ENCODE peak calls at places on chromosomes 16 and 17, in six cellular contexts. B, C, T, R, U and O are unnamed samples. For H3K4me1, the result is how much of the 10 kb centered on the place peaks cover.

GRCh38 chr16:22329199-22329695 is 32.0 kb downstream of the POLR3E start:
- DNase-seq in B (no peak), C (no peak), T (no peak), R (no peak), U (no peak), O (no peak)

GRCh38 chr17:49871211-49871610 is 23.3 kb upstream of the TAC4 start:
- DNase-seq in B (no peak), C (no peak), T (no peak), R (no peak), U (no peak), O (no peak)

GRCh38 chr16:4358831-4359561 is 7.9 kb upstream of the PAM16 start:
- DNase-seq in B (peak), C (no peak), T (no peak), R (peak), U (peak), O (peak)

GRCh38 chr16:56910654-56911539 is 21.0 kb upstream of the HERPUD1 start:
- DNase-seq in B (peak), C (no peak), T (peak), R (no peak), U (peak), O (no peak)

GRCh38 chr17:46818319-46818928 is at the start of gene WNT3:
- DNase-seq in B (no peak), C (no peak), T (no peak), R (no peak), U (no peak), O (no peak)

GRCh38 chr16:47142469-47143328 is 1.0 kb downstream of the NETO2 start:
- DNase-seq in B (peak), C (no peak), T (no peak), R (peak), U (peak), O (no peak)

GRCh38 chr17:49994085-49995054 is 654 bp downstream of the DLX3 start:
- DNase-seq in B (no peak), C (no peak), T (no peak), R (no peak), U (peak), O (no peak)

GRCh38 chr17:43880420-43880991 is 26.8 kb downstream of the MPP2 start:
- DNase-seq in B (no peak), C (no peak), T (no peak), R (peak), U (peak), O (no peak)

GRCh38 chr17:80145076-80146075 is 1.6 kb downstream of the EIF4A3 start:
- DNase-seq in B (no peak), C (no peak), T (no peak), R (no peak), U (peak), O (no peak)

GRCh38 chr17:1957037-1957436 is 68.1 kb downstream of the RTN4RL1 start:
- DNase-seq in B (no peak), C (no peak), T (no peak), R (peak), U (peak), O (no peak)

GRCh38 chr17:73533127-73533526 is 111.1 kb downstream of the SDK2 start:
- DNase-seq in B (peak), C (no peak), T (no peak), R (peak), U (no peak), O (no peak)

GRCh38 chr16:21076186-21076883 is 74.3 kb downstream of the DNAH3 start:
- DNase-seq in B (no peak), C (no peak), T (no peak), R (no peak), U (no peak), O (no peak)

GRCh38 chr17:61376931-61377838 is 22.5 kb upstream of the TBX2 start:
- DNase-seq in B (peak), C (no peak), T (peak), R (no peak), U (no peak), O (no peak)

GRCh38 chr17:48429638-48430586 is at the start of gene SKAP1:
- DNase-seq in B (no peak), C (no peak), T (no peak), R (peak), U (peak), O (no peak)

GRCh38 chr16:637081-638018 is 1.2 kb upstream of the METTL26 start:
- DNase-seq in B (peak), C (no peak), T (peak), R (peak), U (peak), O (peak)

GRCh38 chr16:19963306-19963705 is 78.7 kb upstream of the GPRC5B start:
- DNase-seq in B (peak), C (no peak), T (no peak), R (no peak), U (no peak), O (peak)

GRCh38 chr17:52158450-52159042 is at the start of gene CA10:
- DNase-seq in B (no peak), C (no peak), T (no peak), R (no peak), U (no peak), O (no peak)

GRCh38 chr16:85173981-85174751 is 61.9 kb upstream of the CIBAR2 start:
- DNase-seq in B (no peak), C (no peak), T (no peak), R (peak), U (peak), O (no peak)

DNA sequence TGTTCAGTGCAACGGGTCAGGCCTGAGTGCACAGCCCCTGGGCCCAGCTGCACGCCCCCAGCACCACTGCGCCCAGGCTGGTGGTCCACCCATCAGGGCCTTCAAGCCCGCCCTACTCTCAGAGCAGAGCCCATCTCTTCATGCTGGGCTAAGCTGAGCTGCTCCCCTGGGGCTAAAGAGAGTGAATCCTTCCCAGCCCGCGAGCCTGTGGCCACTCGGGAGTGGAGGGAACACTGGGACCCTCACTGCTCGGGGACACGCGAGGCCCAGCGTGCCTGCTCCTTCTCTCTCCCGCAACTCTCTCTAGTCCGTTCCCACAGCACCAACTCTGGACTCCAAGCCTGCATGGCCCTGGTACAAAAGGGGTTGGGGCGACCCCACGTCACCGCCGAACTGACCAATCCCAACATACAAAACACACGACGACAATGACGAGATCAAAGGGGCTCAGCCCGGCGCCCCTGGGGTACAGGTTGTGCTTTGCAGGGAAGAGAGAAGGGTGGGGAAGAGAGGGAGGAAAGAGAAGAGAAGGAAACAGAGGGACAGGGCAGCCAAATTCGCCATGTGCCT is 4.1 kb upstream of the SIRT7 start:
- DNase-seq in B (no peak), C (no peak), T (no peak), R (no peak), U (no peak), O (no peak)
- H3K4me1 ChIP-seq in B (under half), C (under half), T (half or more), R (under half), U (under half), O (half or more)

DNA sequence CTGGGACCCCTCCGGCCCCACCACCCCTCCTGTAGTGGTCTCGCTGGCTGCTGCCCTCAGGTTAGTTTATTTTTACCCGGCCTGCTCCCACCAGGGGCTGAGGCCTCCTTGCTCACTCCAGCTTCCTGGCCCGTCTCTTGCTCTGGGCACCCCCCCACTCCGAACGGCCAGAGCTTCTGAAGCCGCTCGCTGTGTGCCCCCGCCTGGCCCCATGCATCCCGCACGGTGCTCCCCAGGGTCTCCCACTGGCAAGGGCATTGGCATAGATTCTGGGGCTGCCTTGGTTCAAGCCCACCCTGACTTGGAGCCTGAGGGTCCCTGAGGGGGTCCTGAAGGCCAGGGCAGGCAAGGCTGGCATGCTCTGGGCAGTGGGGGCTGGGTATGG is 186.4 kb downstream of the SEC14L1 start:
- DNase-seq in B (no peak), C (no peak), T (no peak), R (no peak), U (no peak), O (peak)
- H3K4me1 ChIP-seq in B (under half), C (under half), T (under half), R (under half), U (under half), O (half or more)

DNA sequence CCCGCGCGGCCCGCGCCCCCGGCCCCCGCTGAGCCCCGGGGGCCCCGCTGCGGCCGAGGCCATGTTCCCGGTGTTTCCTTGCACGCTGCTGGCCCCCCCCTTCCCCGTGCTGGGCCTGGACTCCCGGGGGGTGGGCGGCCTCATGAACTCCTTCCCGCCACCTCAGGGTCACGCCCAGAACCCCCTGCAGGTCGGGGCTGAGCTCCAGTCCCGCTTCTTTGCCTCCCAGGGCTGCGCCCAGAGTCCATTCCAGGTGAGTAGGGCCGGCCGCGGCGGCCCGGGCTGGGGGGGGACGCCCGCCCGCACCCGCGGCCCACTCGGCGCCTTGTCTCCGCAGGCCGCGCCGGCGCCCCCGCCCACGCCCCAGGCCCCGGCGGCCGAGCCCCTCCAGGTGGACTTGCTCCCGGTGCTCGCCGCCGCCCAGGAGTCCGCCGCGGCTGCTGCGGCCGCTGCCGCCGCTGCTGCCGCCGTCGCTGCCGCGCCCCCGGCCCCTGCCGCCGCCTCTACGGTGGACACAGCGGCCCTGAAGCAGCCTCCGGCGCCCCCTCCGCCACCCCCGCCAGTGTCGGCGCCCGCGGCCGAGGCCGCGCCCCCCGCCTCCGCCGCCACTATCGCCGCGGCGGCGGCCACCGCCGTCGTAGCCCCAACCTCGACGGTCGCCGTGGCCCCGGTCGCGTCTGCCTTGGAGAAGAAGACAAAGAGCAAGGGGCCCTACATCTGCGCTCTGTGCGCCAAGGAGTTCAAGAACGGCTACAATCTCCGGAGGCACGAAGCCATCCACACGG is 504 bp downstream of the MAZ start:
- DNase-seq in B (peak), C (no peak), T (no peak), R (peak), U (peak), O (no peak)
- H3K4me1 ChIP-seq in B (half or more), C (under half), T (half or more), R (half or more), U (under half), O (under half)

GRCh38 chr17:42775534-42776098 is 2.4 kb downstream of the VPS25 start:
- DNase-seq in B (no peak), C (no peak), T (no peak), R (no peak), U (peak), O (no peak)

GRCh38 chr17:42778570-42778969 is 1.8 kb upstream of the WNK4 start:
- DNase-seq in B (no peak), C (no peak), T (no peak), R (no peak), U (no peak), O (no peak)

GRCh38 chr17:42772945-42773289 is 332 bp upstream of the VPS25 start:
- DNase-seq in B (no peak), C (no peak), T (no peak), R (no peak), U (no peak), O (no peak)

GRCh38 chr17:42773290-42774035 is at the start of gene VPS25:
- DNase-seq in B (peak), C (peak), T (peak), R (peak), U (peak), O (peak)

GRCh38 chr17:42774066-42774750 is 959 bp downstream of the VPS25 start:
- DNase-seq in B (no peak), C (no peak), T (no peak), R (no peak), U (peak), O (no peak)
- H3K4me1 ChIP-seq in B (under half), C (under half), T (under half), R (under half), U (under half), O (under half)

DNA sequence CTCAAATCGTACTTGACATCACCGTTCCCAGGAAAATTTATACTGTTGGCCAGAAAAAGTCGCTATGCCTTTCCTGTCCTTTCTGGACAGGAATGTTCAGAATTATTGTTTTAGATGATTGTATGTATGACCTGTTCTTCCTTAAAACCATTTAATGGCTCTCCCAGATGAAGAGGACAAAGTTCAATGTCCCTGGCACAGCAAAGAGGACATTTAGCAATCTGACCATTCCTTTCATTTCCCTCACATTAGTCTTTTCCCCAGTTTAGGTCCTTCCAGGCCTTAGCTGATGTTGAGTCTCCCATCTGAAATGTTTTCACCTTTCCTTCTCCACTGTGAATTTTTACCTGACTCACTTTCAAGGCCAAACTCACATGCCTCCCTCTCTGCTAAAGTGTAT is 938.9 kb downstream of the CDH11 start:
- DNase-seq in B (no peak), C (no peak), T (no peak), R (no peak), U (no peak), O (no peak)
- H3K4me1 ChIP-seq in B (under half), C (under half), T (under half), R (under half), U (under half), O (under half)